ENCODE peak calls at places on chromosomes 5 and 9, in four cellular contexts. A is activated naive CD4-positive, alpha-beta T cell; I is smooth muscle cell of the brain vasculature; S is stimulated activated CD4-positive, alpha-beta T cell treated with anti-CD3 and anti-CD28 coated beads, Interleukin-1b, Interleukin-23, amount 100 ng/mL, for 4 hours. V is an unnamed sample.

GRCh38 chr9:126049088-126049487 is 277.5 kb upstream of the MVB12B start:
- DNase-seq in S (no peak), A (no peak), I (no peak), V (no peak)

GRCh38 chr9:8251566-8251965 is 452.0 kb upstream of the DMAC1 start:
- DNase-seq in I (no peak), A (no peak), S (no peak), V (no peak)

GRCh38 chr9:108551030-108551964 is 304.5 kb downstream of the ACTL7B start:
- DNase-seq in A (no peak), S (no peak), I (peak; percentile 35), V (no peak)

GRCh38 chr5:139061856-139062255 is 136.3 kb downstream of the SIL1 start:
- DNase-seq in A (no peak), S (no peak), I (no peak), V (no peak)

GRCh38 chr5:88536146-88536545 is 267.5 kb upstream of the TMEM161B start:
- DNase-seq in I (no peak), A (no peak), S (no peak), V (no peak)

GRCh38 chr9:136007906-136008692 is 46.9 kb upstream of the UBAC1 start:
- DNase-seq in I (no peak), A (no peak), S (no peak), V (no peak)

GRCh38 chr5:111813520-111813919 is 56.5 kb upstream of the NREP start:
- DNase-seq in A (no peak), S (no peak), I (no peak), V (no peak)

GRCh38 chr9:93205896-93206575 is 22.1 kb downstream of the WNK2 start:
- DNase-seq in A (no peak), S (no peak), I (no peak), V (no peak)

GRCh38 chr5:137595680-137596079 is 96.6 kb upstream of the SPOCK1 start:
- DNase-seq in S (no peak), I (no peak), A (no peak), V (no peak)

GRCh38 chr5:112811023-112811422 is 50.1 kb upstream of the SRP19 start:
- DNase-seq in I (no peak), A (no peak), S (no peak), V (no peak)

GRCh38 chr5:138948391-138949222 is 73.5 kb upstream of the LRRTM2 start:
- DNase-seq in A (no peak), S (no peak), I (peak; percentile 60), V (no peak)